ENCODE peak calls at places on chromosomes 11 and 22, in nine cellular contexts. D, J, A, V, Z, Y, E, W and H are unnamed samples.

GRCh38 chr22:24357547-24357946 is 69.9 kb upstream of the ADORA2A start:
- DNase-seq in Z (no peak), D (no peak), E (no peak), Y (no peak), A (no peak), J (no peak), V (no peak), W (no peak), H (no peak)

GRCh38 chr22:48758021-48758561 is 1069.6 kb downstream of the BRD1 start:
- DNase-seq in Z (no peak), D (peak; percentile 68), J (no peak), A (no peak), E (no peak), V (no peak), W (no peak), Y (no peak), H (no peak)

GRCh38 chr22:42747701-42748513 is 27.2 kb upstream of the A4GALT start:
- DNase-seq in V (peak; percentile 50), J (no peak), W (no peak), Y (peak; percentile 81), A (peak; percentile 93), E (no peak), D (no peak), Z (no peak), H (peak; percentile 93)

GRCh38 chr11:95256204-95256819 is 25.3 kb upstream of the SESN3 start:
- DNase-seq in A (no peak), E (no peak), V (no peak), J (no peak), Z (no peak), W (no peak), Y (peak; percentile 23), D (no peak), H (no peak)

GRCh38 chr22:39649500-39650089 is 79.0 kb downstream of the CACNA1I start:
- DNase-seq in Y (no peak), D (no peak), A (no peak), W (no peak), E (no peak), Z (no peak), J (no peak), V (no peak), H (no peak)

GRCh38 chr11:8220261-8221024 is 43.2 kb downstream of the LMO1 start:
- DNase-seq in E (no peak), Y (no peak), D (no peak), A (no peak), V (no peak), W (no peak), Z (no peak), J (no peak), H (no peak)

GRCh38 chr11:116492600-116492999 is 280.2 kb downstream of the BUD13 start:
- DNase-seq in V (no peak), Y (no peak), E (no peak), Z (no peak), D (no peak), W (no peak), A (no peak), J (no peak), H (no peak)

GRCh38 chr11:123020968-123021367 is 39.3 kb upstream of the BSX start:
- DNase-seq in V (peak; percentile 41), J (no peak), Z (no peak), D (no peak), A (peak; percentile 50), Y (peak; percentile 19), W (peak; percentile 6), E (peak; percentile 73), H (peak; percentile 84)

GRCh38 chr11:2893935-2894334 is 8.4 kb upstream of the CDKN1C start:
- DNase-seq in W (no peak), E (no peak), D (peak; percentile 14), Z (no peak), A (no peak), Y (no peak), J (no peak), V (no peak), H (no peak)

GRCh38 chr22:41526226-41526531 is 18.1 kb downstream of the POLR3H start:
- DNase-seq in J (no peak), V (peak; percentile 55), Z (no peak), A (no peak), Y (no peak), W (no peak), D (peak; percentile 31), E (no peak), H (no peak)

GRCh38 chr11:280762-281485 is 2.7 kb downstream of the NLRP6 start:
- DNase-seq in Y (no peak), W (no peak), E (no peak), J (no peak), A (no peak), Z (no peak), D (peak; percentile 87), V (no peak), H (peak; percentile 20)

GRCh38 chr11:75406338-75406777 is 7.0 kb downstream of the RPS3 start:
- DNase-seq in Y (peak; percentile 59), W (no peak), A (no peak), J (no peak), D (no peak), Z (no peak), E (no peak), V (peak; percentile 31), H (peak; percentile 60)

GRCh38 chr11:9858822-9859221 is 194.9 kb downstream of the SWAP70 start:
- DNase-seq in W (no peak), Z (no peak), V (no peak), A (peak; percentile 29), D (no peak), Y (no peak), E (no peak), J (no peak), H (peak; percentile 14)

GRCh38 chr11:134592391-134592990 is 180.4 kb upstream of the B3GAT1 start:
- DNase-seq in E (no peak), Z (peak; percentile 54), D (no peak), V (no peak), A (peak; percentile 52), J (peak; percentile 3), Y (no peak), W (no peak), H (no peak)

GRCh38 chr11:17221968-17222367 is 14.2 kb upstream of the PIK3C2A start:
- DNase-seq in W (no peak), V (no peak), Y (peak; percentile 82), E (no peak), D (no peak), Z (no peak), J (no peak), A (peak; percentile 33), H (peak; percentile 71)

GRCh38 chr11:78231962-78232459 is 43.3 kb downstream of the USP35 start:
- DNase-seq in A (peak; percentile 20), Y (peak; percentile 87), V (peak; percentile 72), Z (no peak), W (no peak), D (no peak), J (no peak), E (peak; percentile 51), H (peak; percentile 53)

GRCh38 chr22:32623943-32624342 is 149.3 kb downstream of the FBXO7 start:
- DNase-seq in E (no peak), A (peak; percentile 34), D (peak; percentile 76), Z (no peak), W (no peak), J (no peak), V (peak; percentile 80), Y (peak; percentile 78), H (peak; percentile 89)

GRCh38 chr11:71222318-71223080 is 29.9 kb downstream of the SHANK2 start:
- DNase-seq in V (no peak), D (peak; percentile 79), A (no peak), J (no peak), Y (no peak), W (no peak), Z (no peak), E (no peak), H (no peak)

GRCh38 chr11:57584341-57584740 is 13.1 kb upstream of the SERPING1 start:
- DNase-seq in Y (no peak), D (no peak), J (no peak), E (no peak), A (no peak), V (no peak), W (no peak), Z (no peak), H (no peak)

GRCh38 chr11:64224891-64225607 is 937 bp downstream of the TRPT1 start:
- DNase-seq in D (peak; percentile 63), Z (no peak), Y (no peak), W (no peak), J (no peak), A (no peak), V (no peak), E (no peak), H (peak; percentile 32)

GRCh38 chr11:72584293-72584921 is 89.8 kb downstream of the PDE2A start:
- DNase-seq in E (no peak), W (peak; percentile 41), D (peak; percentile 90), V (no peak), Y (no peak), A (no peak), Z (peak; percentile 28), J (peak; percentile 24), H (peak; percentile 59)

GRCh38 chr11:96012086-96012824 is 88.3 kb upstream of the MTMR2 start:
- DNase-seq in V (peak; percentile 73), A (peak; percentile 73), J (no peak), Y (peak; percentile 81), Z (no peak), D (no peak), W (peak; percentile 59), E (no peak), H (peak; percentile 82)

GRCh38 chr11:71502871-71503435 is 24.1 kb upstream of the KRTAP5-7 start:
- DNase-seq in Z (no peak), D (no peak), E (no peak), W (no peak), V (no peak), Y (no peak), J (no peak), A (no peak), H (no peak)

GRCh38 chr11:111265421-111265820 is 19.9 kb downstream of the POU2AF2 start:
- DNase-seq in E (no peak), D (no peak), J (no peak), Y (no peak), W (no peak), Z (no peak), V (no peak), A (no peak), H (no peak)

GRCh38 chr11:111376453-111376871 is 2.6 kb downstream of the POU2AF1 start:
- DNase-seq in W (no peak), A (no peak), Z (no peak), Y (no peak), J (no peak), E (no peak), D (no peak), V (no peak), H (no peak)

GRCh38 chr11:2741006-2741376 is 41.2 kb upstream of the KCNQ1OT1 start:
- DNase-seq in D (peak; percentile 64), Y (no peak), A (no peak), J (no peak), W (no peak), V (no peak), E (no peak), Z (no peak), H (no peak)